ENCODE peak calls at places on chromosomes 11 and 22, in five cellular contexts. C is H1, S is K562, P is GM12891, N is HepG2. B is an unnamed sample.

GRCh38 chr11:353315-353857 is 15.9 kb upstream of the B4GALNT4 start:
- DNase-seq in N (peak), C (no peak), S (peak), P (no peak), B (no peak)

GRCh38 chr11:11821899-11822298 is 19.9 kb upstream of the USP47 start:
- DNase-seq in N (no peak), C (no peak), P (no peak), S (no peak), B (no peak)

GRCh38 chr11:130037058-130037457 is 32.6 kb upstream of the APLP2 start:
- DNase-seq in S (peak), N (peak), P (no peak), C (no peak), B (no peak)

GRCh38 chr11:82858556-82859091 is 41.6 kb downstream of the PRCP start:
- DNase-seq in S (no peak), N (no peak), P (no peak), C (no peak), B (no peak)

GRCh38 chr22:45597460-45598192 is 74.0 kb upstream of the ATXN10 start:
- DNase-seq in S (no peak), P (no peak), C (no peak), N (peak), B (no peak)

GRCh38 chr11:33633251-33634003 is 67.2 kb downstream of the C11orf91 start:
- DNase-seq in P (no peak), N (peak), S (no peak), C (no peak), B (no peak)

GRCh38 chr11:14886509-14886908 is 5.5 kb downstream of the CYP2R1 start:
- DNase-seq in S (no peak), C (no peak), N (peak), P (no peak), B (no peak)

GRCh38 chr11:96070453-96070852 is 146.5 kb upstream of the MTMR2 start:
- DNase-seq in P (no peak), S (no peak), C (no peak), N (no peak), B (no peak)

GRCh38 chr11:116701876-116702275 is 70.9 kb downstream of the BUD13 start:
- DNase-seq in C (no peak), N (no peak), S (no peak), P (no peak), B (no peak)

GRCh38 chr11:73217810-73218105 is 323 bp upstream of the P2RY2 start:
- DNase-seq in N (no peak), C (no peak), P (no peak), S (no peak), B (no peak)
- TF ChIP-seq TAF1 in N (no peak), C (no peak), P (no peak), S (no peak), B (no peak)

GRCh38 chr11:66224226-66224850 is 44.1 kb upstream of the RAB1B start:
- DNase-seq in C (no peak), S (no peak), P (no peak), N (no peak), B (no peak)

GRCh38 chr11:66220566-66220935 is 47.9 kb upstream of the RAB1B start:
- DNase-seq in P (no peak), S (no peak), C (no peak), N (no peak), B (no peak)

GRCh38 chr11:66221012-66221411 is 47.4 kb upstream of the RAB1B start:
- DNase-seq in P (no peak), N (no peak), S (no peak), C (no peak), B (no peak)

GRCh38 chr11:66221726-66222236 is 46.7 kb upstream of the RAB1B start:
- DNase-seq in P (no peak), N (no peak), C (no peak), S (peak), B (no peak)

DNA sequence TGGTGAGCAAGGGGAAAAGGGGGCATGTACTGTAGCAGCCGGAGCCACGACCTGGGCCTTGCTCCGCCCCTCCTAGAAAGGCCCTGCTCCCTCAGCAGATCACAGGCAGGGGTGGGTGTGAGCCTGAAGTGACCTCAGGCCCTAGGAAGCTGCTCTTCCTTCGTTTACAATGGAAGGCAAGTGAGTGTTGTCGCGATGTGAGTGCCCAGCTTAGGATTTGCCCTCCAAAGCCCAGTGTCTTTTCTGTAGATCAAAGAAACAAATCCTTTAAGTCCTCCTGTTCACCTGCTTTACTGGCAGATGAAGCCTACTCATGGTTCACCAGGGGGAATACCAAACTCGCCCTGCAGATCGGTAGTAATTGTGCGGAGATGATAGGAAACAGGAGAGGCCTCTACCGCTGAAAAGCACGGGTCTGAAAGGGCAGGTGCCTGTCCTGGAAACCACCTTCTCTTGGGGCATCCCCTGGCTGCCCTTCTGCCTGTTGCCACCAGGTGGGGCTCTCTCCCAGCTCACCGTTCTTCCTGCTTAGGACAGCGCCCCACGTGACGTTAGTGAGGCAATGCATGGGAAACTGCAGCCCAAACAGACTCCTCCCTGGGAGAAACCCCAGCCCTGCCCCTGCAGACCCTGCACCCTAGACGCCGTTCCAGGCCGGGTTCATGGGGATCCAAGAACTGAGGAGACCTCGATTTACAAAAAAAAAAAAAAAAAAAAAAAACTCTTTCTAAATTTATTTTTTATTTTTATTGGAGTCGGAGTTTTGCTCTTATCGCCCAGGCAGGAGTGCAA is 45.9 kb upstream of the RAB1B start:
- DNase-seq in N (peak), P (peak), C (peak), S (peak), B (peak)
- TF ChIP-seq POLR2A in N (no peak), P (no peak), C (no peak), S (no peak), B (no peak)

GRCh38 chr11:68365943-68366435 is 53.6 kb downstream of the LRP5 start:
- DNase-seq in P (no peak), S (no peak), N (no peak), C (no peak), B (no peak)
- TF ChIP-seq TAF1 in P (no peak), S (no peak), N (no peak), C (no peak), B (no peak)

DNA sequence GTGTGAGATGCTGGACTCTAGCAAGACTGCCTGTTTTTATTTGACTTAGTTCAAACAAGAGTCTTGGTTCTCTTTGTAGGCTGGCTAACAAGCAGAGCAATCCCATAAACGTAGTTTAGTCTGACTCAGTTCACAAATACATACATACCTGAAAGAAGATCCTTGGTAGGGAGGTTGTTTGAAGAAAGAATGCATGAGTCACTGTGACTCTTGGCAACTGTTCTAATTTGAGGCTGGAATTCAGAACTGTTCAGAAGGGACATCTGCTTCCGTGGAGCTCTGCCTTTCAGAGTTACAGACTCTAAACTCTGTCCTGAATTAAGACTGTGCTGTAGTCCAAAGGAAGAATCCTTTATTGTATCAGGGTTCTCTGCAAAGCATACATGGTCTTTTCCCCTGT is 32.2 kb downstream of the C2CD3 start:
- DNase-seq in S (peak), P (no peak), C (no peak), N (peak), B (no peak)
- TF ChIP-seq POLR2A in S (no peak), P (no peak), C (no peak), N (no peak), B (no peak)

DNA sequence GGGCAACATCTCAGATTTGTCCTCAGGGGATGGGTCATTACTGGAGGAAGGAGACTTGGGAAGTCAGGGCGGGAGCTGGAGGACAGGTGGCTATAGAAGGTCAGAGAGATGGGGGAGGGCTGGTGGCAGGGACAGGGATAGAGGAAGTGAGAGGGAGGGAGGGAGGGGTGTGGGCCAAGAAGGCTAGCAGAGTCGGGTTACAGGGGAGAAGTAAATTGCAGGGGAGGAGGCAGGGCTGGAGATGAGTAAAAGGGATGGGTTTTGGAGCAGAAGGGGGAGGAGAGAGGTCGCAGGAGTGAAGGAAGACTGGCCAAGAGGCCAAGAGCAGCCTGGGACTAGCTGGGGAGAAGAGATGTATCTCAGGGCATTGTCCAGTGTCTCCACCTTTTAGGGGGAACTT is 33.0 kb downstream of the LRRC10B start:
- DNase-seq in S (peak), C (no peak), P (no peak), N (no peak), B (no peak)
- TF ChIP-seq TAF1 in S (no peak), C (no peak), P (no peak), N (no peak), B (no peak)

GRCh38 chr11:59206635-59207034 is 6.1 kb downstream of the MPEG1 start:
- DNase-seq in S (peak), P (no peak), C (peak), N (peak), B (no peak)

GRCh38 chr11:59201376-59201775 is 11.4 kb downstream of the MPEG1 start:
- DNase-seq in C (no peak), N (peak), S (peak), P (no peak), B (no peak)

GRCh38 chr11:59205664-59206063 is 7.1 kb downstream of the MPEG1 start:
- DNase-seq in C (no peak), N (no peak), S (no peak), P (no peak), B (no peak)

GRCh38 chr11:59207988-59208432 is 4.7 kb downstream of the MPEG1 start:
- DNase-seq in P (no peak), S (peak), C (no peak), N (peak), B (no peak)

DNA sequence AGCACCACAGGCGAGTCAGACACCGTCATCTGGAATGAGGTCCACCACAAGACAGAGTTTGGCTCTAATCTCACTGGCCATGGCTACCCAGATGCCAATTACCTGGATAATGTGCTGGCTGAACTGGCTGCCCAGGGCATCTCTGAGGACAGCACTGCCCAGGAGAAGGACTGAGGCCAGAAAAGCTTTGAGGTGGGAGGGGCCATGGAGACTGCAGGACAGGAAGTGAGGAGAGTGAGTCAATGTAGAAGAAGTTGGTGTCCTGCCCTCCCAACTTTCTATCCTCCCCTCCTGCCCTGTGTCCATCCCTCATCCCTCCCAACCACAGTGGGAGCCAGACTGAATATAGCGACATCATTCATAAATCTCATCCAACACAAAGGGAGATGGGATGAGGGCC is 8.0 kb downstream of the MPEG1 start:
- DNase-seq in C (no peak), P (no peak), N (no peak), S (no peak), B (no peak)
- TF ChIP-seq POLR2A in C (no peak), P (no peak), N (no peak), S (no peak), B (no peak)

DNA sequence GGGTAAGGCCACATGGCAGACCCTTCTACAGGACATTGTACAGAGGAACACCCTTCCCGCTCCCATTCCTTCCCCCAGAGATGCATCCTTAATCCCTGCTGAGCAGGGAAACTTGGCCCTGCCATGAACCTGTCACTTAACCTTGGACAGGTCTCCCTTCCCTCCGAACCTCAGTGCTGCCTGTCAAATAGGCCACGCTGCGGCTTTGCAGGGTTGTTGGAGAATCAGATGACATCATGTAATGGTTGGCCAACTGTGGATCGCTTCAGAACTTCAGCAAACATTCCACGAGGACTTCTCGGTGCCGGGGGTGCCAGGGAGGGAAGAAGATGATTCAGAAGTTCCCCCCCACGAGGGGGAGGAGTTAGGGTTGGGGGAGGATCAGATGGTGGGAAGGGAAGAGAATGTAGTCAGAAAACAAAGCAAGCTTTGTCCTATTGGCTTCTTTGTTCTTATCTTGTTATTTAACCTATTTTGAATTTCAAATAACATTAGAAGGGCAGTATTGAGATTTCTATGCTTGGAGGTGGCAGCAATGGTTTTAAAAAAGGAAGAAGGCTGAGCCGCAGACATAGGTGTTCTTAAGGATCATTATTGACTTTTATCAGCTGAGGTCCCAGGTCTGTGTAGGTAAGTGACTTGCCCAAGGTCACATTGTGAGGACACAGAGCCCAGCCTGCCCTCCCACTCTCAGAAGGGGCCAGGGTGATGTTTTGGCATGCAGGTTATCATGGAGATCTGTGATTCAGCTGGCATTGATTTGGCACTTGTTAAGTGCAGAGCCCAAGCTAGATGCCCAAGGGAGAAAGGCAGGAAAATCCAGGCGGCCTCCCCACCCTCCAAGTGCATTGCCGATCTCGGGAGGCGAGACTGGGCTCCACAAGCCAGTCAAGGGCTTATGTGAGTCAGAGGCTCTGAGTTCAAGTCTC is 3.1 kb downstream of the CDC42EP1 start:
- DNase-seq in P (no peak), C (no peak), S (peak), N (peak), B (no peak)
- TF ChIP-seq TAF1 in P (no peak), C (no peak), S (no peak), N (peak), B (no peak)